ENCODE peak calls at places on chromosomes 2 and 18, in eight cellular contexts. Y is foreskin keratinocyte; M is heart left ventricle; V is activated CD8-positive, alpha-beta T cell treated with anti-CD3 and anti-CD28 coated beads for 36 hours; R is pancreas; S is activated naive CD8-positive, alpha-beta T cell treated with anti-CD3 and anti-CD28 coated beads, Interleukin-2, amount 10 ng/mL, durations not matched to agents 7 days and 5 days; I is right lobe of liver; X is left lobe of liver. K is an unnamed sample.

GRCh38 chr2:229104026-229104425 is 167.1 kb downstream of the PID1 start:
- ATAC-seq in Y (no peak), M (peak), V (no peak), R (no peak), S (no peak), I (no peak), X (no peak), K (no peak)

GRCh38 chr2:113370030-113370429 is 67.5 kb upstream of the ZNG1B start:
- ATAC-seq in Y (no peak), M (no peak), V (no peak), R (peak), S (no peak), I (peak), X (peak), K (no peak)

GRCh38 chr18:10213526-10213925 is 240.9 kb upstream of the APCDD1 start:
- ATAC-seq in Y (no peak), M (no peak), V (no peak), R (peak), S (peak), I (peak), X (peak), K (peak)

GRCh38 chr2:157934684-157935377 is 58.7 kb upstream of the ACVR1 start:
- ATAC-seq in Y (no peak), M (no peak), V (no peak), R (no peak), S (no peak), I (no peak), X (no peak), K (no peak)

GRCh38 chr18:64002581-64002980 is 32.7 kb downstream of the SERPINB8 start:
- ATAC-seq in Y (no peak), M (no peak), V (no peak), R (no peak), S (no peak), I (no peak), X (no peak), K (peak)

GRCh38 chr18:62018034-62018760 is 125.4 kb upstream of the RNF152 start:
- ATAC-seq in Y (no peak), M (peak), V (no peak), R (peak), S (no peak), I (peak), X (peak), K (no peak)

GRCh38 chr2:171253279-171253678 is 92.6 kb upstream of the TLK1 start:
- ATAC-seq in Y (no peak), M (no peak), V (no peak), R (no peak), S (no peak), I (no peak), X (no peak), K (no peak)

GRCh38 chr18:76496200-76496890 is 1.3 kb upstream of the ZNF516 start:
- ATAC-seq in Y (peak), M (no peak), V (no peak), R (peak), S (no peak), I (peak), X (peak), K (no peak)

GRCh38 chr2:142973822-142974207 is 96.4 kb downstream of the KYNU start:
- ATAC-seq in Y (peak), M (no peak), V (no peak), R (no peak), S (no peak), I (no peak), X (no peak), K (no peak)

GRCh38 chr2:144448389-144449027 is 71.4 kb downstream of the ZEB2 start:
- ATAC-seq in Y (no peak), M (peak), V (no peak), R (no peak), S (no peak), I (no peak), X (no peak), K (peak)

GRCh38 chr2:201923991-201924390 is 109.7 kb upstream of the FZD7 start:
- ATAC-seq in Y (no peak), M (no peak), V (no peak), R (no peak), S (no peak), I (no peak), X (no peak), K (no peak)

GRCh38 chr2:37686792-37687595 is 15.6 kb upstream of the CDC42EP3 start:
- ATAC-seq in Y (no peak), M (no peak), V (peak), R (no peak), S (no peak), I (peak), X (peak), K (no peak)